ENCODE peak calls at places on chromosomes 12 and 14, in seven cellular contexts. I is ovary, U is mesenchymal stem cell, L is neuronal stem cell, C is HCT116, R is GM23338, N is left lung. T is an unnamed sample. For H3K36me3 and H3K4me1, the result is how much of the 10 kb centered on the place peaks cover.

GRCh38 chr12:110233212-110233903 is 47.7 kb upstream of the ATP2A2 start:
- DNase-seq in I (no peak), U (no peak), L (no peak), C (no peak), R (no peak), N (no peak), T (no peak)

GRCh38 chr12:10615532-10615931 is 2.1 kb upstream of the MAGOHB start:
- DNase-seq in I (no peak), U (peak), L (no peak), C (no peak), R (peak), N (no peak), T (no peak)

GRCh38 chr12:2535583-2536187 is 259.1 kb upstream of the FKBP4 start:
- DNase-seq in I (no peak), U (peak), L (no peak), C (no peak), R (no peak), N (no peak), T (no peak)

GRCh38 chr14:37709419-37710195 is 114.2 kb downstream of the TTC6 start:
- DNase-seq in I (no peak), U (peak), L (no peak), C (peak), R (peak), N (no peak), T (no peak)

GRCh38 chr14:75223664-75224154 is 47.3 kb upstream of the TMED10 start:
- DNase-seq in I (no peak), U (peak), L (peak), C (no peak), R (peak), N (peak), T (no peak)

GRCh38 chr14:30553311-30553989 is 5.5 kb upstream of the G2E3 start:
- DNase-seq in I (no peak), U (no peak), L (no peak), C (peak), R (no peak), N (no peak), T (no peak)

GRCh38 chr14:95034806-95035205 is 122.5 kb downstream of the DICER1 start:
- DNase-seq in I (no peak), U (no peak), L (no peak), C (no peak), R (no peak), N (no peak), T (no peak)

GRCh38 chr12:113019045-113019444 is 37.5 kb upstream of the DTX1 start:
- DNase-seq in I (no peak), U (no peak), L (no peak), C (no peak), R (no peak), N (no peak), T (no peak)

GRCh38 chr12:113591480-113591971 is 119.9 kb upstream of the LHX5 start:
- DNase-seq in I (no peak), U (no peak), L (no peak), C (no peak), R (peak), N (no peak), T (no peak)

GRCh38 chr14:53927171-53927570 is 29.5 kb downstream of the BMP4 start:
- DNase-seq in I (no peak), U (peak), L (no peak), C (no peak), R (no peak), N (no peak), T (peak)

GRCh38 chr12:27277846-27278260 is 33.8 kb downstream of the STK38L start:
- DNase-seq in I (peak), U (peak), L (no peak), C (peak), R (peak), N (no peak), T (peak)

GRCh38 chr12:80441921-80442320 is 2.1 kb upstream of the PTPRQ start:
- DNase-seq in I (no peak), U (peak), L (no peak), C (no peak), R (no peak), N (no peak), T (no peak)

GRCh38 chr12:30687265-30687986 is 8.2 kb downstream of the IPO8 start:
- DNase-seq in I (no peak), U (peak), L (no peak), C (no peak), R (no peak), N (no peak), T (no peak)

GRCh38 chr12:91361864-91362263 is 179.2 kb upstream of the DCN start:
- DNase-seq in I (no peak), U (peak), L (peak), C (peak), R (peak), N (no peak), T (peak)

GRCh38 chr14:72665259-72665658 is 228.6 kb downstream of the DPF3 start:
- DNase-seq in I (no peak), U (peak), L (no peak), C (peak), R (no peak), N (no peak), T (peak)

DNA sequence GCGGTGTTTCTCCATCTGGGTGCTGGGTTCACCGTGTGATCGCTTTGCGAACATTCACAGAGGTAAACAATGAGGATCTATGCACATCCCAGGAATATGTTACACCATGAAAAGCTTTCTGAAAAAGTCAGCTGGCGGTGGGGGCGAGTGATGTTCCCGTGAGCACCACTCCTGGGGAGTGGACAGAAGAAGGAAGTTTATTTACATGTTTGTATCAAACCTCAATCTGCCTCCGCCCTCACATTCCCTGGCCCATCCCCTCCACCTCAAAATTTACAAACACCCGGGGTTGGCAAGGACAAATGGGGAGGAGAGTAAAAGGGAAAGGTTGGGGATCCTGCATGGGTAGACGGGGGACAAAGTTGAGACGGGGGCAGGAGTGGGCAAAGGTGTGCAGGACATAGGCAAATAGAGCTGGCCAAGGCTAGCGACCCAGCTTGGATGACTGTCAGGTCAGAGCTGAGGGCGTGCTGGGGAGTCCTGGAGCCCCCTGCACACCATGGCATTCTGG is 6.9 kb downstream of the TNFRSF1A start:
- DNase-seq in I (no peak), U (peak), L (no peak), C (no peak), R (no peak), N (no peak), T (no peak)
- H3K36me3 ChIP-seq in I (under half), U (under half), L (under half), C (under half), R (under half), N (half or more), T (half or more)

DNA sequence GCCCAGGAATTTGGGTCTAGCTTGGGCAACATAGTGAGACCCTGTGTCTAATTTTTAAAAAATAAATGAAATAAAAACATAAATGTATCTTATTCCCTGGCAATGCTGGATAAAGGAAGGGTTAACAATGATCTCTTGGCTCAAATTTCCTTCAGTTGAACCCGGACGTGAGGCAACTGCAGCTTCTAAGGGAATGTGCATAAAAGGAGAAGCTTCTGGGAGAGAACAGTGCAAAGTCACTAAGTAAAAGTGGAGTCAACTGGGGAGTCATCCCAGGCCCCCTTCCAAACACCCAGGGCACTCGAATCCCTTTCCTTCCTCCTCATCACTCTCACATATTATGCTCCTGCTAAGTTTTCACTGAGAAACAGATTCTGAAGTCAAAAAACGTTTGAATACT is 147.3 kb downstream of the PPM1H start:
- DNase-seq in I (no peak), U (no peak), L (no peak), C (no peak), R (no peak), N (no peak), T (no peak)
- H3K4me1 ChIP-seq in I (under half), U (under half), L (under half), C (under half), R (under half), N (under half), T (under half)

GRCh38 chr14:104977681-104978647 is at the start of gene AHNAK2:
- DNase-seq in I (no peak), U (peak), L (peak), C (peak), R (peak), N (peak), T (no peak)
- H3K4me3 ChIP-seq in I (peak), U (peak), L (peak), C (peak), R (peak), N (peak), T (peak)

DNA sequence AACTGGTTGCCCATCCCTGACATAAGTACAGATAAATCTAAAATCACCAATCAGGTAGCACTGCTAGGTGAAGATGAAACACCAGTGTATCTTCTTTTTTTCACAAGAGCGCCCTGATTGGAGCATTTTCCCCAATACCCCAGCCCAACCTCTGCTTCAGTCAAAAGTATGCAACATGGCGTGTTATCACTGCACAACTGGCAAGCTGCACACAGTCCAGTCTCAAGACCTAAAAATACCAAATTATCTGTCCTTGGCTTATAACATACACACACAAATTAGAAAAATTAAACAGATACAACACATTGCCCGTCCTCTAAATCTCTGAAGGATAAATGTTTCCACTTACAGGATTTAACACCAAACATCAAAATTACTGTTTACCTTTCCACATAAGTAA is 20.2 kb upstream of the SELPLG start:
- DNase-seq in I (no peak), U (no peak), L (no peak), C (no peak), R (no peak), N (no peak), T (no peak)
- H3K36me3 ChIP-seq in I (under half), U (under half), L (under half), C (under half), R (under half), N (half or more), T (under half)

DNA sequence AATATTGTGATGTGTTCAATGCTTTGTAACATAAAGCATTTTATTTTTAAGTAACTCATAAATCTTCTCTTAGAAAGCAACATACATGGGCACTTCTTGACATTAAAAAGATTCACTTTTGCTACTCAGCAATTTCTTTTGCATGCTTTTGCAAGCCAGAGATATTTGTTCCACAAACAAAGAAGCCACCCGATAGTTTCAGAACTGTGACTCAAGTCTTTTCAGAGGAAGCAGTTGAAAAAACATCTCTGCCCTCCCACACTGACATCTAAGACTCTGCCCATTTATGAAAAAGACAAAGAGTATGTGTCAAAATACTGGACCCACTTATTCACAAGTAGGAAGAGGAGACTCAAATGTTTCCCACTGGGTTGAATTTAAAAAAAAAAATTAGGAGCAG is 7.5 kb downstream of the APPL2 start:
- DNase-seq in I (no peak), U (peak), L (no peak), C (no peak), R (no peak), N (no peak), T (peak)
- H3K4me1 ChIP-seq in I (under half), U (under half), L (under half), C (under half), R (under half), N (under half), T (half or more)

DNA sequence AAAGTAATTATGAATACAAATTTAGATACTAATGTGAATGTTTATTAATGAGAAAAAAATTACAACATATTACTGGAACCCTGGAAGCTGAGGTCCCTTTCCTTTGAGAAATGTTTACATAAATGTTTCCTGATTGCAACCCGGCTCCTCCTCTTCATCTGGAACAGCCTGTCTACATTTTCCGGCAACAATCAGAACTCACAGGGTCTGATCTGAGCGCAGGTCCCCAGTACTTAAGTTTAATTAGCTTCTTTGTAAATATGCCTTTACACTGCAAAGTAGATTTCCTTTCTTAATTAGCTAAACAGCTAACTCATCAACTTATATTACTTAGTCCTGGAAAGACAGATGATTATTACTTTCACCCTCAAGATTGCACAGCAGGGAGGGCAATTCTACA is 212.9 kb downstream of the MON2 start:
- DNase-seq in I (no peak), U (peak), L (no peak), C (no peak), R (no peak), N (no peak), T (no peak)
- H3K4me3 ChIP-seq in I (no peak), U (no peak), L (no peak), C (no peak), R (no peak), N (no peak), T (no peak)

GRCh38 chr14:63076476-63076875 is 31.2 kb upstream of the KCNH5 start:
- DNase-seq in I (no peak), U (no peak), L (no peak), C (no peak), R (no peak), N (no peak), T (no peak)

DNA sequence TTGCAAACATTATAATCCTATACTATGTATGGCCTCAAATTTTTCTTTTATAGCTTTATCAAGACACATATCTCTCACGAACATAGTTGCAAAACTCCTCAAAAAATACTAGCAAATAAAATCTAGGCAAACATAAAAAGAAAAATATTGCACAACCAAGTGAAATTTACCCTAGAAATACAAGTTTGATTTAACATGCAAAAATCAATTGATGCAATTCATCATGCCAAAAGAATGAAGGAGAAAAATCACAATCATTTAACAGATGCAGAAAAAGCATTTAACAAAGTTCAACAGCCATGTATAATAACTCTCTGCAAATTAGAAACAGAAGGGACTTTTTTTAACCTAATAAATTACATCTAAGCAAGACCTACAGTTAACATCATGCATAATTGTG is 33.3 kb upstream of the KCNH5 start:
- DNase-seq in I (no peak), U (no peak), L (no peak), C (no peak), R (no peak), N (no peak), T (no peak)
- H3K36me3 ChIP-seq in I (under half), U (under half), L (under half), C (under half), R (under half), N (under half), T (under half)

GRCh38 chr12:122893208-122894151 is 2.4 kb downstream of the VPS37B start:
- DNase-seq in I (no peak), U (no peak), L (no peak), C (no peak), R (no peak), N (no peak), T (no peak)
- H3K4me1 ChIP-seq in I (under half), U (under half), L (under half), C (half or more), R (under half), N (under half), T (under half)